ENCODE peak calls at places on chromosomes 16 and 17, in five cellular contexts. G, U, I, S and X are unnamed samples.

GRCh38 chr16:26705346-26705745 is 361.4 kb upstream of the C16orf82 start:
- DNase-seq in S (no peak), G (no peak), U (no peak), I (peak; percentile 86), X (no peak)

GRCh38 chr16:28534542-28535373 is 4.0 kb downstream of the NUPR1 start:
- DNase-seq in I (no peak), G (no peak), S (no peak), U (peak; percentile 80), X (peak; percentile 75)

GRCh38 chr16:28321700-28322411 is 29.5 kb downstream of the SBK1 start:
- DNase-seq in I (peak; percentile 61), S (no peak), U (peak; percentile 29), G (peak; percentile 84), X (no peak)

GRCh38 chr17:75878174-75878998 is at the start of gene TRIM47:
- DNase-seq in I (no peak), S (no peak), G (peak; percentile 77), U (peak; percentile 89), X (peak; percentile 91)

GRCh38 chr17:10756604-10757003 is 26.8 kb upstream of the TMEM220 start:
- DNase-seq in I (no peak), U (no peak), S (no peak), G (no peak), X (no peak)

GRCh38 chr17:78313735-78314648 is 45.9 kb downstream of the SOCS3 start:
- DNase-seq in U (peak; percentile 79), S (peak; percentile 79), G (peak; percentile 92), I (peak; percentile 60), X (peak; percentile 94)

GRCh38 chr17:55925440-55925839 is 174.6 kb downstream of the PCTP start:
- DNase-seq in I (no peak), S (no peak), G (no peak), U (no peak), X (no peak)

GRCh38 chr16:4780235-4780634 is 7.9 kb downstream of the SEPTIN12 start:
- DNase-seq in G (no peak), S (no peak), I (no peak), U (no peak), X (no peak)

GRCh38 chr16:8660841-8661301 is 13.5 kb upstream of the ABAT start:
- DNase-seq in I (peak; percentile 59), U (peak; percentile 69), S (peak; percentile 72), G (peak; percentile 94), X (peak; percentile 49)

GRCh38 chr17:21025446-21025845 is 17.4 kb downstream of the USP22 start:
- DNase-seq in U (no peak), G (no peak), I (no peak), S (no peak), X (no peak)

GRCh38 chr17:45298546-45299285 is 18.1 kb downstream of the MAP3K14 start:
- DNase-seq in I (no peak), S (no peak), U (no peak), G (no peak), X (no peak)

GRCh38 chr16:10937068-10937859 is 5.0 kb downstream of the DEXI start:
- DNase-seq in I (no peak), S (no peak), U (no peak), G (no peak), X (no peak)

GRCh38 chr16:1345087-1345486 is 6.6 kb downstream of the TSR3 start:
- DNase-seq in G (no peak), S (no peak), U (no peak), I (no peak), X (no peak)

GRCh38 chr16:1347962-1348361 is 3.7 kb downstream of the TSR3 start:
- DNase-seq in U (no peak), I (no peak), S (no peak), G (no peak), X (no peak)

GRCh38 chr16:1347286-1347855 is 4.3 kb downstream of the TSR3 start:
- DNase-seq in S (no peak), G (no peak), I (no peak), U (no peak), X (peak; percentile 73)

GRCh38 chr16:1345651-1346421 is 5.8 kb downstream of the TSR3 start:
- DNase-seq in U (no peak), I (no peak), S (no peak), G (no peak), X (no peak)

DNA sequence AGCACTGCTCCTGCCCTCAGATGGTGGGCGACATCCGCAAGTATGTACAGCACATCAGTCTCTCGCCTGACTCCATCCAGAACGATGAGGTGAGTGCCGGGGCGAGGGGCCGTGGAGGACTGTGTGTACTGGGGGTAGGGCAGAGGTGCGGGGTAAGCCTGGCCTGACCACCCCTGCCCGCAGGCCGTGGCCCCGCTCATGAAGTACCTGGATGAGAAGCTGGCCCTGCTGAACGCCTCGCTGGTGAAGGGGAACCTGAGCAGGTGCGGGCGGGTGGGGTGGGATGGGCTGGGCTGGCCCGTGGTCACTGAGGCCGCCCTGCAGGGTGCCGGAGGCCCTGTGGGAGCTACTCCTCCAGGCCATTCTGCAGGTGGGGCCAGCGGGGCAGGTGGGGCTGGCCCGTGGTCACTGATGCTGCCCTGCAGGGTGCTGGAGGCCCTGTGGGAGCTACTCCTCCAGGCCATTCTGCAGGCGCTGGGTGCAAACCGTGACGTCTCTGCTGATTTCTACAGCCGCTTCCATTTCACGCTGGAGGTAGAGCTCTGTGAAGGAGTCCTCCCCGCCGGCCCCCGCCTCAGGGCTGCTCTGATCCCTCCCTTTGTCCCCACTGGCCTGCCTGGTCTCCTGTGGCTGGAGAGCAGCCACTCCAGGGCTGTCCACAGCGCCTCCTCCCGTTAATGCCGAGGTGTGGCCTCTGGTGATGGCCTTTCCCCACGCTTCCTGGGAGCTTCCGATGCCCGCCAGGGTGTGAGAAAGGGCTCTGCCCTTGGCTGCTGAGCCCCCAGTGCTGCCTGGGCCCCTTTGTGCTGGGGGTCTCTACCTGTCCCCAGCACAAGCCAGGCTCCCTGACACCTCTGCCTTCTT is 5.0 kb downstream of the TSR3 start:
- DNase-seq in S (no peak), U (no peak), I (no peak), G (no peak), X (peak; percentile 59)
- TF ChIP-seq CTCF in S (no peak), U (no peak), I (no peak), G (peak; percentile 47), X (no peak)

DNA sequence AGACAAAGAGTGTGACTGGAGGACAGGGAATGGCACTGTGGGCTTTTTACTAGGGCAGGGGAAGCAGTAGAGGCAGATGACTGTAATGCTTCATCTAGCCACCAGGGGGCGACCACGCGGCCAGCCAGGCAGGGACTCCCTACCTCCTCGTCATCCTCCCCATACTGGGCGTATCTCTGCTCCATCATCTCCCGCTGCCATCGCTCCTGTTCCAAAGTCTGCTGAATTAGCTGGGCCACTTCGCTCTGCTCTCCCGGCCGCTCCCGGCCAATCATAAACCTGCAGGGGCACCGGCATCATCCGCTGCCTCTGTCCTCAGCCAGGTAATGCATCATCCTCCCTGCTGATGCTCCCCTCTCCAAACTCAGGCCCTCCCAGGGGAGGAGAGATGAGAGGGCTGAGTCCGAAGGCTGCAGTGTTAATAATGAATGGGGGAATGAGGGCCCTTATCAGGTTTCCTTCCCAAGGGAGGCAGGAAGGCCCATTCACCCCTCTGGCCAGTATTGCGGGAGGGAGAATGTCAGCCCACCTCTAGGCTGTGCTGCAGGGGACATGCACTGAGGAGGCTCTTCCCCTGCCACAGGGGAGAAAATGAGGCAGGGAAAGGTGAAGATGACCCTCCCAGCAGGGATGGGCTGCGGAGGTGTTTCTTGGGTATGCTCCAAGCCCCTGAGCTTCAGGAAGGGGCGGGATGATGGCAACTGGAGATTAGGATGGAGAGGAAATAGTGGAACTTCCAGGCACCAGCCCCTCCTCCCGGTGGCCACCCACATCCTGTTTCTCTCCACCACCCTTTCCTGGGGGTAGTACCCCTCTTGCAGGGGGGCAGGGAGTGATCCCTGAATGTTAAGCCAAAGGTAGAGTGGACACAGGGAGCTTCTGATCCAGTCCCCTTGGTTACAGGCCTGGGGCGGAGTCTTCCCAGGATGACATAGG is 10.3 kb upstream of the SAMD14 start:
- DNase-seq in U (peak; percentile 87), S (peak; percentile 77), I (peak; percentile 63), G (peak; percentile 92), X (peak; percentile 96)
- H3K4me1 ChIP-seq in U (no peaks in the 10 kb centered on the region), S (no peaks in the 10 kb centered on the region), I (peaks cover 24% of the 10 kb centered on the region), G (peaks cover 5% of the 10 kb centered on the region), X (peaks cover 63% of the 10 kb centered on the region)

GRCh38 chr16:31487076-31487719 is 4.3 kb downstream of the SLC5A2 start:
- DNase-seq in I (no peak), G (no peak), S (no peak), U (no peak), X (peak; percentile 76)

GRCh38 chr16:31486036-31486435 is 3.1 kb downstream of the SLC5A2 start:
- DNase-seq in U (no peak), S (no peak), G (no peak), I (no peak), X (no peak)

GRCh38 chr16:31489616-31490584 is 7.0 kb downstream of the SLC5A2 start:
- DNase-seq in I (no peak), S (no peak), G (no peak), U (no peak), X (no peak)

GRCh38 chr16:31487720-31488629 is 5.1 kb downstream of the SLC5A2 start:
- DNase-seq in S (no peak), G (peak; percentile 89), I (no peak), U (peak; percentile 44), X (peak; percentile 86)

GRCh38 chr16:31488630-31489564 is 6.0 kb downstream of the SLC5A2 start:
- DNase-seq in S (no peak), U (peak; percentile 27), I (no peak), G (peak; percentile 25), X (no peak)
- H3K4me3 ChIP-seq in S (peak overlapping the region; percentile 64), U (no peak overlapping the region), I (no peak overlapping the region), G (peak overlapping the region; percentile 71), X (peak overlapping the region; percentile 51)

GRCh38 chr17:64341181-64341580 is 49.5 kb downstream of the PECAM1 start:
- DNase-seq in U (no peak), G (no peak), I (no peak), S (no peak), X (peak; percentile 19)

GRCh38 chr17:64343071-64343774 is 47.4 kb downstream of the PECAM1 start:
- DNase-seq in G (no peak), U (no peak), I (no peak), S (no peak), X (no peak)

GRCh38 chr17:64340557-64340956 is 50.1 kb downstream of the PECAM1 start:
- DNase-seq in S (no peak), U (no peak), I (no peak), G (no peak), X (peak; percentile 39)

GRCh38 chr17:64345691-64346376 is 44.8 kb downstream of the PECAM1 start:
- DNase-seq in U (no peak), G (no peak), I (no peak), S (no peak), X (no peak)

DNA sequence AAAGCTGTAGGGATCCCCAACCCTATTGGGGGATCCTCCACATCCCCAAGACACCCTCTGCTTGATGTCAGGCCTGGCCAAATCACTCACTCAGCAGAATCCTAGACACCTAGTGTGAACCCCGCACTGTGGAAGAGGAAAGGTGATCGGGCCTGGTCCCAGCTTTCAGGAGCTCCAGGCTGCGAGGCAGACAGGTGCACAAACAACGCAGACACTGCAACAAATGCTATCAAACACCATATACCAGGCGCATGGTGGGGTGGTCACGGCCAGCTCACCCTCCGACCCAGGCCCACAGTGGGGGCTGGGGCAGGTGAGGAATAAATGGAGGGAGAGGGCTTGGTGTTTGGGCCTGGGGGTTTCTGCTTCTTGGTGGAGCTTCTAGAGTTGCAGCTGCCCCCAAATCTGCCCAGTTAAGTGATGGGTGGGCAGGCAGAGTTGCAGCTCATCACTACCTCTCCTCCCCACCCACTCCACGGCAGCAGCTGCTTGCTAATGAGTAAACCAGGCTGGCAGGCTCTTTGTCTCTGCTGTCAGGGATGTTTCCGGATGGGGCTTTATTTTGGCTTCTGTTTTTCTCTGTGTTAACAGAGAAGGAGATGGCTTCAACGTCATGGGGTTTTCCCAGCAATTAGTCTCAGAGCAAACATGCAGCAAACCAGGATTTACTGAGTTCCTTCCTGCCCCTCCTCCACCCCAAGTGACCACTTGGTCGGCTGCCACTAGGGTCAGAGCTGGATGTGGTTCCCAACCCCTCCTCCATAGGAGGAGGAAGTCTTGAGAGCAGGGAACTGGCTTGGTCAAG is 46.6 kb downstream of the PECAM1 start:
- DNase-seq in U (peak; percentile 95), S (peak; percentile 67), I (no peak), G (peak; percentile 15), X (peak; percentile 90)
- TF ChIP-seq CTCF in U (no peak), S (no peak), I (no peak), G (no peak), X (no peak)